ENCODE peak calls at places on chromosome 21, in eight cellular contexts. J is Peyer's patch, I is kidney epithelial cell, H is heart right ventricle, W is thoracic aorta, V is BE2C, A is psoas muscle, R is Caco-2. L is an unnamed sample.
A peak's percentile ranks its signal among the peaks of the same experiment; 100 is the strongest.

GRCh38 chr21:17613242-17613676 is 558 bp upstream of the BTG3 start:
- DNase-seq in W (peak; percentile 14), A (peak; percentile 71), R (peak; percentile 34), I (no peak), H (peak; percentile 23), V (no peak), J (no peak), L (peak; percentile 87)

GRCh38 chr21:16419188-16419874 is 689.5 kb downstream of the USP25 start:
- DNase-seq in W (peak; percentile 47), I (no peak), V (peak; percentile 87), H (peak; percentile 66), J (no peak), R (no peak), A (peak; percentile 76), L (peak; percentile 62)

GRCh38 chr21:45309069-45309521 is 21.4 kb upstream of the POFUT2 start:
- DNase-seq in J (peak; percentile 71), A (peak; percentile 78), H (peak; percentile 81), R (peak; percentile 56), V (peak; percentile 76), I (no peak), W (no peak), L (peak; percentile 74)

GRCh38 chr21:46368533-46369285 is 44.8 kb downstream of the PCNT start:
- DNase-seq in I (no peak), V (no peak), R (no peak), H (no peak), W (no peak), A (no peak), J (no peak), L (no peak)

GRCh38 chr21:16002872-16003466 is 273.2 kb downstream of the USP25 start:
- DNase-seq in R (no peak), V (no peak), W (no peak), H (no peak), I (no peak), A (no peak), J (no peak), L (no peak)

GRCh38 chr21:45078371-45078770 is 4.0 kb downstream of the ADARB1 start:
- DNase-seq in H (no peak), A (no peak), I (no peak), R (no peak), J (no peak), W (no peak), V (no peak), L (no peak)

GRCh38 chr21:46097826-46098286 is at the start of gene COL6A2:
- DNase-seq in J (peak; percentile 61), V (peak; percentile 71), R (peak; percentile 41), A (peak; percentile 74), I (no peak), H (peak; percentile 77), W (peak; percentile 15), L (peak; percentile 55)

GRCh38 chr21:31524140-31524539 is 135.4 kb upstream of the SOD1 start:
- DNase-seq in W (no peak), I (no peak), R (no peak), H (no peak), A (no peak), J (no peak), V (no peak), L (no peak)

GRCh38 chr21:42188663-42189062 is 30.3 kb upstream of the ABCG1 start:
- DNase-seq in H (no peak), J (no peak), R (no peak), V (no peak), I (no peak), A (no peak), W (no peak), L (no peak)

GRCh38 chr21:15559612-15560011 is 170.2 kb upstream of the USP25 start:
- DNase-seq in J (no peak), I (no peak), W (no peak), A (no peak), V (no peak), R (no peak), H (no peak), L (no peak)

GRCh38 chr21:45019887-45020537 is 54.4 kb upstream of the ADARB1 start:
- DNase-seq in A (peak; percentile 51), W (no peak), R (no peak), V (peak; percentile 4), J (peak; percentile 39), I (no peak), H (peak; percentile 9), L (no peak)

GRCh38 chr21:38301321-38302214 is 44.8 kb downstream of the KCNJ15 start:
- DNase-seq in V (no peak), I (no peak), A (no peak), R (no peak), W (no peak), H (no peak), J (no peak), L (no peak)

GRCh38 chr21:45549670-45550463 is 7.6 kb upstream of the SLC19A1 start:
- DNase-seq in J (peak; percentile 50), V (no peak), R (no peak), H (no peak), W (no peak), I (no peak), A (peak; percentile 45), L (peak; percentile 60)

GRCh38 chr21:41926068-41926806 is 27.6 kb downstream of the C2CD2 start:
- DNase-seq in H (no peak), W (no peak), R (peak; percentile 75), V (no peak), A (no peak), J (no peak), I (no peak), L (no peak)

GRCh38 chr21:28513450-28513849 is 479.2 kb downstream of the LTN1 start:
- DNase-seq in V (no peak), W (no peak), I (no peak), A (no peak), H (no peak), J (no peak), R (no peak), L (no peak)

GRCh38 chr21:34669149-34669879 is 520 bp downstream of the CLIC6 start:
- DNase-seq in W (no peak), I (no peak), R (no peak), V (no peak), A (no peak), H (no peak), J (no peak), L (peak; percentile 70)
- H3K4me3 ChIP-seq in W (peak overlapping the region; percentile 67), I (peak overlapping the region; percentile 32), R (no peak overlapping the region), V (no peak overlapping the region), A (peak overlapping the region; percentile 62), H (peak overlapping the region; percentile 32), J (peak overlapping the region; percentile 39), L (peak overlapping the region; percentile 56)

GRCh38 chr21:27390384-27390783 is 423.5 kb upstream of the ADAMTS5 start:
- DNase-seq in V (no peak), H (no peak), R (no peak), W (no peak), I (no peak), A (no peak), J (no peak), L (no peak)

GRCh38 chr21:27391990-27392389 is 425.1 kb upstream of the ADAMTS5 start:
- DNase-seq in W (no peak), R (no peak), H (no peak), I (no peak), V (no peak), A (no peak), J (no peak), L (no peak)

GRCh38 chr21:27397578-27397977 is 430.7 kb upstream of the ADAMTS5 start:
- DNase-seq in J (no peak), W (no peak), H (no peak), A (no peak), V (no peak), R (no peak), I (no peak), L (no peak)

GRCh38 chr21:27388835-27389234 is 421.9 kb upstream of the ADAMTS5 start:
- DNase-seq in R (no peak), V (no peak), H (no peak), A (no peak), W (no peak), J (no peak), I (no peak), L (no peak)

DNA sequence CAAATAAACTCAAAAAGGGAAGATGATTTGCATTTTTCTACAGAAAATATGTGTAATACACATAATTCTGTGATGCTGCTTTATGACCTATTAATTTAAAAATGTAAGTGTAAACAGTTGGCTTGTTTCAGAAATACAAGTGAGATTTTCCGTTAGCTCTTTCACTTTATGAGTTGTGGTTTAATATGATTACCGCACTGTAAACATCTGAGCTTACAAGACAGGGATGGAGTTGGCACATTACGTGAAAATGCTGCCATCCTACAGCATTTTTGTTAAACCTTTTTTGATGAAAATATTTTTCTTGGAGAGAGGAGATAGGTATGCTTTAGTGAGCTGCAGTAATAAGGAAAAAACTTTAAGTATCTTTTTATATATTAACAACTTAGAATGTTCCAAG is 426.8 kb upstream of the ADAMTS5 start:
- DNase-seq in J (no peak), I (no peak), H (no peak), R (no peak), V (no peak), A (no peak), W (no peak), L (no peak)
- H3K27me3 ChIP-seq in J (no peaks in the 10 kb centered on the region), I (no peaks in the 10 kb centered on the region), H (no peaks in the 10 kb centered on the region), R (no peaks in the 10 kb centered on the region), V (no peaks in the 10 kb centered on the region), A (no peaks in the 10 kb centered on the region), W (no peaks in the 10 kb centered on the region), L (no peaks in the 10 kb centered on the region)

GRCh38 chr21:43355925-43356289 is 71.0 kb downstream of the SIK1 start:
- DNase-seq in R (peak; percentile 61), J (no peak), W (no peak), H (peak; percentile 6), A (no peak), I (no peak), V (no peak), L (no peak)
- TF ChIP-seq CTCF in R (peak; percentile 33), J (no peak), W (no peak), H (no peak), A (no peak), I (no peak), V (peak; percentile 43), L (no peak)

GRCh38 chr21:26096494-26096893 is 74.1 kb downstream of the APP start:
- DNase-seq in W (no peak), V (no peak), J (no peak), I (no peak), A (no peak), R (no peak), H (no peak), L (no peak)

GRCh38 chr21:26089730-26090129 is 80.8 kb downstream of the APP start:
- DNase-seq in R (no peak), J (no peak), H (no peak), I (no peak), V (no peak), W (no peak), A (no peak), L (no peak)

GRCh38 chr21:26091480-26092018 is 79.0 kb downstream of the APP start:
- DNase-seq in J (no peak), W (no peak), H (no peak), I (no peak), V (no peak), R (no peak), A (no peak), L (no peak)

GRCh38 chr21:26095131-26095530 is 75.4 kb downstream of the APP start:
- DNase-seq in H (no peak), V (no peak), A (no peak), R (no peak), W (no peak), J (no peak), I (no peak), L (no peak)

DNA sequence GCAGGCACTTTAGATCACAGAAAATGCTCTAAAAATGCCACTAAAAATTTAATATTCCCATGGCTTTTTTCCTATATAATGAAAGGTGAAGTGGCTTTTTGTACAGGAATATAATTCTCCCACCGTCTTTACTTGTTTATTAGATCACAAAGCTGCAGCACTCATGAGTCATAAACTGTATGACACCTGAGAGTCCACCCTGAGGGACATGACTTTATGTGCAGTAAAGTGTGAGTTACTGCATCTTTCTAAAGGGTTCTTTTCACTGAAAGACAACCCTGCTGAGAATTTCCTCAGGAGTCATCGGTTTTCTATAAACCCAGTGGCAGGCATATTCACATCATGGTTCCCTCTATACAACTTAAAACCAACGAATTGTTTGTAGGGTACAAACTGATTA is 77.5 kb downstream of the APP start:
- DNase-seq in J (no peak), V (no peak), H (no peak), I (no peak), W (no peak), A (no peak), R (no peak), L (no peak)
- H3K4me3 ChIP-seq in J (no peak overlapping the region), V (no peak overlapping the region), H (no peak overlapping the region), I (no peak overlapping the region), W (no peak overlapping the region), A (no peak overlapping the region), R (no peak overlapping the region), L (no peak overlapping the region)